ENCODE peak calls at places on chromosomes 7 and 10, in six cellular contexts. C is heart left ventricle; U is Jurkat, Clone E6-1; B is OCI-LY7; R is fibroblast of pulmonary artery; Y is aorta. V is an unnamed sample.

GRCh38 chr7:108002726-108003590 is at the start of gene LAMB1:
- DNase-seq in U (peak), C (peak), R (peak), B (no peak), Y (peak), V (no peak)

GRCh38 chr7:143003393-143004051 is 23.4 kb downstream of the OR9A2 start:
- DNase-seq in C (no peak), U (peak), B (peak), Y (no peak), R (peak), V (peak)

GRCh38 chr7:14158111-14158510 is 168.6 kb upstream of the ETV1 start:
- DNase-seq in R (no peak), B (no peak), Y (no peak), U (no peak), C (no peak), V (no peak)

GRCh38 chr7:30116771-30117170 is 18.0 kb upstream of the MTURN start:
- DNase-seq in R (peak), U (no peak), Y (peak), C (peak), B (no peak), V (no peak)

GRCh38 chr10:27230022-27230421 is 10.6 kb downstream of the ACBD5 start:
- DNase-seq in R (no peak), U (no peak), B (no peak), C (no peak), Y (no peak), V (no peak)

GRCh38 chr7:7969306-7970112 is 913 bp downstream of the GLCCI1 start:
- DNase-seq in Y (peak), C (peak), R (peak), U (no peak), B (peak), V (peak)

GRCh38 chr10:97915761-97916160 is 66.1 kb downstream of the GOLGA7B start:
- DNase-seq in C (no peak), R (no peak), B (no peak), U (no peak), Y (peak), V (no peak)

GRCh38 chr7:46682841-46683624 is 762.0 kb upstream of the IGFBP3 start:
- DNase-seq in U (no peak), R (peak), B (no peak), Y (no peak), C (no peak), V (no peak)

GRCh38 chr10:68981074-68981473 is 7.5 kb upstream of the KIFBP start:
- DNase-seq in C (no peak), Y (no peak), R (peak), U (no peak), B (peak), V (no peak)

GRCh38 chr10:18214692-18215563 is 74.7 kb downstream of the CACNB2 start:
- DNase-seq in C (no peak), R (peak), Y (no peak), B (peak), U (peak), V (peak)

GRCh38 chr10:49594594-49594993 is 15.5 kb upstream of the SLC18A3 start:
- DNase-seq in U (peak), B (peak), R (peak), C (no peak), Y (no peak), V (peak)

GRCh38 chr7:110322796-110323195 is 768.1 kb upstream of the LRRN3 start:
- DNase-seq in Y (no peak), B (no peak), C (no peak), R (no peak), U (no peak), V (no peak)

GRCh38 chr10:75469018-75469616 is 37.7 kb downstream of the LRMDA start:
- DNase-seq in Y (no peak), U (no peak), C (no peak), B (no peak), R (peak), V (no peak)

GRCh38 chr7:139853576-139854511 is 24.8 kb downstream of the TBXAS1 start:
- DNase-seq in U (no peak), Y (no peak), C (no peak), R (peak), B (no peak), V (no peak)

GRCh38 chr10:126250045-126250444 is 138.2 kb downstream of the ADAM12 start:
- DNase-seq in C (no peak), Y (no peak), R (no peak), B (no peak), U (no peak), V (no peak)

GRCh38 chr7:98282727-98283126 is 1.2 kb downstream of the BRI3 start:
- DNase-seq in Y (no peak), C (no peak), R (no peak), B (no peak), U (no peak), V (no peak)

GRCh38 chr10:70584941-70585544 is 17.5 kb downstream of the PRF1 start:
- DNase-seq in R (no peak), B (peak), Y (peak), U (no peak), C (peak), V (no peak)

GRCh38 chr7:116180302-116180701 is 30.0 kb upstream of the TES start:
- DNase-seq in B (peak), Y (no peak), R (peak), C (no peak), U (peak), V (peak)

GRCh38 chr7:19920200-19920599 is 146.8 kb upstream of the TMEM196 start:
- DNase-seq in B (no peak), R (peak), U (no peak), Y (no peak), C (no peak), V (no peak)

GRCh38 chr7:54788664-54789063 is 29.7 kb upstream of the SEC61G start:
- DNase-seq in R (peak), B (no peak), Y (no peak), U (peak), C (no peak), V (no peak)

GRCh38 chr10:103915794-103916193 is 2.2 kb downstream of the STN1 start:
- DNase-seq in B (no peak), U (no peak), Y (no peak), C (peak), R (no peak), V (peak)

GRCh38 chr7:121178452-121178851 is 150.3 kb upstream of the WNT16 start:
- DNase-seq in B (no peak), U (no peak), Y (no peak), R (no peak), C (no peak), V (no peak)

GRCh38 chr7:157136372-157136771 is 2.4 kb upstream of the UBE3C start:
- DNase-seq in Y (no peak), R (peak), C (no peak), U (peak), B (peak), V (no peak)

GRCh38 chr7:127578036-127578684 is 7.2 kb downstream of the GCC1 start:
- DNase-seq in R (peak), B (no peak), C (no peak), U (no peak), Y (no peak), V (no peak)

GRCh38 chr7:149283321-149283720 is 21.3 kb downstream of the ZNF783 start:
- DNase-seq in Y (peak), R (no peak), C (no peak), U (no peak), B (no peak), V (no peak)

GRCh38 chr10:3566627-3567026 is 218.4 kb downstream of the KLF6 start:
- DNase-seq in Y (no peak), U (no peak), R (no peak), B (no peak), C (no peak), V (peak)

GRCh38 chr7:117212969-117213877 is 109.6 kb downstream of the WNT2 start:
- DNase-seq in U (peak), C (no peak), R (peak), Y (no peak), B (peak), V (peak)

DNA sequence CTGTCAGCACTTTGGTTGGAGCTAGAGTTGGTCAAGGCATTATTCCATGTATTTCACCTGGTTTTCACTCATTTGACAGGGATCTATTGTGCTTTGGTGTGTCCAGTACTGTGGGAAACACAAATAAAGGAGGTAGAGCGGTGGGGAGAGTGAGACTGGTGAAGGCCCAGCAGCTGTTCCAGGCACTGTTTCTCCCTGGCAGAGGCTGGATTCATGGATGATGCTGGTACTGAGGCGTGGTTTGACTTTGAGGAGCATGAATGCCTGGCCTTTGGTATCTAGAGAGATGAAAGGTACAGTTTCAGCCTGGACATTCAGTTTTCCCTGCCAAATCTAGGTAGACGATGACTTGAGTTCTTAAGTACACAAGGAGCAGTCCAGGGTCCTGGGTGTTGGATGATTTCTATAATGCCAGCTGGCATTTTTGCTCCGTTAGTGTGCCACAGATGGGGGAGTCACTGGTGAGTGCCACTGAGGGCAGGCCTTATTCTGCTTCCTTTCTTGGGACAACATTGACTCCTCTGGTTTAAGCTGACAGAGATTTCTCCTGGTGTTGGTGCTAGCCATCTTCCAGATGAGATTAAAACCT is 162.2 kb upstream of the BMPER start:
- DNase-seq in Y (no peak), U (no peak), R (no peak), C (no peak), B (no peak), V (no peak)
- H3K4me3 ChIP-seq in Y (no peak), U (no peak), R (no peak), C (no peak), B (no peak), V (no peak)

GRCh38 chr10:64038097-64038496 is 516.9 kb downstream of the REEP3 start:
- DNase-seq in B (no peak), U (no peak), C (no peak), Y (no peak), R (no peak), V (no peak)

GRCh38 chr10:64033710-64034109 is 512.5 kb downstream of the REEP3 start:
- DNase-seq in R (no peak), B (no peak), U (no peak), Y (no peak), C (no peak), V (no peak)

GRCh38 chr10:64036306-64036930 is 515.2 kb downstream of the REEP3 start:
- DNase-seq in B (no peak), C (no peak), R (peak), U (no peak), Y (no peak), V (no peak)

GRCh38 chr10:64039208-64039607 is 518.0 kb downstream of the REEP3 start:
- DNase-seq in C (no peak), R (no peak), U (no peak), B (no peak), Y (no peak), V (no peak)

GRCh38 chr10:64036996-64037666 is 515.9 kb downstream of the REEP3 start:
- DNase-seq in U (no peak), C (peak), B (no peak), R (no peak), Y (no peak), V (no peak)
- H3K4me3 ChIP-seq in U (no peak), C (no peak), B (no peak), R (no peak), Y (no peak), V (no peak)

DNA sequence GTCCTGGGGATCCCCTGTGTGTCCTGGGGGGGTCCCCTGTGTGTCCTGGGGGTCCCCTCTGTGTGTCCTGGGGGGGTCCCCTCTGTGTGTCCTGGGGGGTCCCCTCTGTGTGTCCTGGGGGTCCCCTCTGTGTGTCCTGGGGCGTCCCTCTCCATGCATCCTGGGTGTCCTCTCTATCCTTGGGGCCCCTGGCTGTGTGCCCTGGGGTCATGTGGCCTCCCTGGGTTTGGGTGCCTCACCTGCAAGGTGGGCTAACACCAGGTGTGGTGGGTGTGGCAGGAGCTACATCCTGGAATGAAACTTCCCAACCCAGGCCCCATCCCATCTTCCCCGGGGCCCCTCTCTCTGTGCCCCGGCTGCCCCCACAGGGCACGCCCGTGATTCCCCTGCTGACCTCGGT is 4.9 kb downstream of the CYP2W1 start:
- DNase-seq in C (no peak), U (no peak), R (no peak), Y (no peak), B (no peak), V (no peak)
- H3K4me3 ChIP-seq in C (no peak), U (no peak), R (no peak), Y (no peak), B (no peak), V (no peak)

DNA sequence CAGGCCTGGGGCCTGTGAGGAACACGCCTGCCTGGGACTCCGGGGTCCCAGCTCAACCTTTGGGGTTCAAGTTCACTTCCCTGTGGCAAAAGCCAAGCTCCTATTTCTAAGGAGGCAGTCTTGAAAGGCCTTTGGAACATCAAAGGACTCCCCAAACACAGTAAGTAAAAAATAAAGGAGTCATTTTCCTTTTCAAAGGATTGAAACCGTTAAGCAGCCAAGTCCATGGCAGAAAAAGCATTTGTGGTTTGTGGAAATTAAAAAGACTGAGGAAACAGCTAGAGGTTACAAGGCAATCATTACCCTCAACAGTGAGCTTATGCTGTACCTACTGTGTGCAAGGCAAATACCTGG is 200.8 kb downstream of the MYOF start:
- DNase-seq in Y (no peak), C (no peak), R (no peak), U (no peak), B (no peak), V (no peak)
- H3K4me3 ChIP-seq in Y (no peak), C (no peak), R (no peak), U (no peak), B (no peak), V (no peak)

GRCh38 chr10:87976101-87976743 is 112.8 kb downstream of the PTEN start:
- DNase-seq in R (peak), C (no peak), Y (no peak), U (no peak), B (no peak), V (no peak)

GRCh38 chr10:87979847-87980246 is 116.4 kb downstream of the PTEN start:
- DNase-seq in U (no peak), C (no peak), Y (no peak), B (no peak), R (no peak), V (no peak)

GRCh38 chr10:87974130-87974529 is 110.7 kb downstream of the PTEN start:
- DNase-seq in U (no peak), R (no peak), B (no peak), C (no peak), Y (no peak), V (no peak)

GRCh38 chr10:87974769-87975168 is 111.3 kb downstream of the PTEN start:
- DNase-seq in U (no peak), R (no peak), C (no peak), Y (no peak), B (no peak), V (no peak)

GRCh38 chr10:87978166-87978565 is 114.7 kb downstream of the PTEN start:
- DNase-seq in C (no peak), Y (no peak), R (no peak), B (no peak), U (no peak), V (no peak)
- H3K4me3 ChIP-seq in C (no peak), Y (no peak), R (no peak), B (no peak), U (no peak), V (no peak)

GRCh38 chr7:155531686-155532085 is 14.7 kb downstream of the CNPY1 start:
- DNase-seq in C (no peak), B (no peak), R (no peak), Y (peak), U (no peak), V (no peak)

GRCh38 chr7:155533827-155534690 is 12.3 kb downstream of the CNPY1 start:
- DNase-seq in R (peak), B (peak), Y (peak), U (peak), C (no peak), V (peak)

GRCh38 chr7:155532792-155533119 is 13.6 kb downstream of the CNPY1 start:
- DNase-seq in B (no peak), Y (peak), C (no peak), U (no peak), R (no peak), V (no peak)

GRCh38 chr7:155534691-155535090 is 11.7 kb downstream of the CNPY1 start:
- DNase-seq in C (no peak), U (no peak), B (no peak), Y (peak), R (no peak), V (no peak)

DNA sequence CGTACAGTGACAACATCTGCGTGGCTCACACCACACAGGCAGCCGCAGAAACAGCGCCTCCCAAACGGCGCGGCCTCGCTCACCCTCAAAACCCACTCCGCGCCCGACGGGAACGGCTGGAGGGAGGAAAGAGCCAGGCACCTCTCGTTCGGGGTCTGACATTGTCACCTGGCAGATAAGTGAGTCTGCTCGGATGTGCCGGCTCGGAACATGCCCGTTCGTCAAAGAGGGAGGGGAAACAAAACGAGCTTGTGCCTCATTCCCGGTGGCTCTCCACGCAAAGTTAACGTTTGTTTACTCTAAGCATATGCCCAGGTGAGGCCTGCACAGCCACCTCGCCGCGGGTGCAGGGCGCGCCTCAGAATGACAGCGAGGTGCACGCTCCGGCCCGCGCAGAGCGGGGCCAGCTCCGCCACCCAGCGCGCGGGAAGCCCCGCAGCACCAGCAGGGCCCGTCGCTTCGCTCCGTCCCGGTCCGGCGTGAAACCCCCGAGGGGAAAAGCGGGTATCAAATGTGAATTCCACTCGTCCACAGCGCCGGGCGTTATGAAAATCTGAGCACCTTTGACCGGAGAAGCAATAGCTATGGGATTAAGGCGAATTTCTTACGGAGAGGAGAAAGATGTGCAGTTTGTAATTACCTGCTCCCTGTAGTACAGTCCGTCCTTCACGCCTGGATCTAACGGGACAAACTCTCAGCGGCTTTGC is 13.1 kb downstream of the CNPY1 start:
- DNase-seq in U (peak), B (no peak), R (peak), Y (peak), C (no peak), V (no peak)
- H3K4me3 ChIP-seq in U (peak), B (no peak), R (no peak), Y (no peak), C (no peak), V (no peak)

GRCh38 chr10:86670876-86671275 is 2.6 kb downstream of the LDB3 start:
- DNase-seq in U (no peak), B (no peak), R (no peak), Y (no peak), C (no peak), V (no peak)
- H3K4me3 ChIP-seq in U (no peak), B (no peak), R (no peak), Y (peak), C (peak), V (no peak)